ENCODE peak calls at places on chromosomes 4 and X, in six cellular contexts. One of them, this sample, is unnamed.

GRCh38 chr4:7067147-7067522 is 729 bp downstream of the GRPEL1 start:
- DNase-seq in spleen: peak; percentile 94
- DNase-seq in psoas muscle: peak; percentile 69
- DNase-seq in Caco-2: peak; percentile 44
- DNase-seq in body of pancreas: no peak
- DNase-seq in A549: peak; percentile 12
- DNase-seq in this sample: peak; percentile 72

GRCh38 chr4:83889802-83890201 is 353.9 kb downstream of the GPAT3 start:
- DNase-seq in spleen: no peak
- DNase-seq in psoas muscle: no peak
- DNase-seq in Caco-2: no peak
- DNase-seq in body of pancreas: no peak
- DNase-seq in A549: peak; percentile 45
- DNase-seq in this sample: no peak

GRCh38 chrX:22748093-22748999 is 251.4 kb upstream of the DDX53 start:
- DNase-seq in spleen: no peak
- DNase-seq in psoas muscle: no peak
- DNase-seq in Caco-2: peak; percentile 54
- DNase-seq in body of pancreas: peak; percentile 55
- DNase-seq in A549: peak; percentile 38
- DNase-seq in this sample: peak; percentile 27

GRCh38 chrX:140274761-140275525 is 229.9 kb downstream of the SOX3 start:
- DNase-seq in spleen: no peak
- DNase-seq in psoas muscle: no peak
- DNase-seq in Caco-2: no peak
- DNase-seq in body of pancreas: no peak
- DNase-seq in A549: no peak
- DNase-seq in this sample: no peak

GRCh38 chr4:7328913-7329638 is 105.7 kb downstream of the PSAPL1 start:
- DNase-seq in spleen: no peak
- DNase-seq in psoas muscle: peak; percentile 38
- DNase-seq in Caco-2: no peak
- DNase-seq in body of pancreas: no peak
- DNase-seq in A549: peak; percentile 73
- DNase-seq in this sample: no peak

GRCh38 chrX:50779694-50780093 is 34.3 kb downstream of the SHROOM4 start:
- DNase-seq in spleen: no peak
- DNase-seq in psoas muscle: no peak
- DNase-seq in Caco-2: no peak
- DNase-seq in body of pancreas: no peak
- DNase-seq in A549: no peak
- DNase-seq in this sample: no peak

GRCh38 chr4:147590249-147590920 is 26.8 kb upstream of the TMEM184C start:
- DNase-seq in spleen: no peak
- DNase-seq in psoas muscle: peak; percentile 23
- DNase-seq in Caco-2: peak; percentile 65
- DNase-seq in body of pancreas: peak; percentile 57
- DNase-seq in A549: peak; percentile 52
- DNase-seq in this sample: peak; percentile 70

GRCh38 chr4:24473309-24473721 is 111.0 kb downstream of the DHX15 start:
- DNase-seq in spleen: no peak
- DNase-seq in psoas muscle: peak; percentile 23
- DNase-seq in Caco-2: peak; percentile 15
- DNase-seq in body of pancreas: peak; percentile 30
- DNase-seq in A549: peak; percentile 45
- DNase-seq in this sample: peak; percentile 38

GRCh38 chr4:30842142-30842541 is 122.0 kb downstream of the PCDH7 start:
- DNase-seq in spleen: no peak
- DNase-seq in psoas muscle: no peak
- DNase-seq in Caco-2: no peak
- DNase-seq in body of pancreas: no peak
- DNase-seq in A549: no peak
- DNase-seq in this sample: no peak

GRCh38 chr4:8738471-8738931 is 133.1 kb downstream of the HMX1 start:
- DNase-seq in spleen: peak; percentile 68
- DNase-seq in psoas muscle: no peak
- DNase-seq in Caco-2: no peak
- DNase-seq in body of pancreas: no peak
- DNase-seq in A549: no peak
- DNase-seq in this sample: no peak

GRCh38 chr4:3834186-3834920 is 68.2 kb downstream of the ADRA2C start:
- DNase-seq in spleen: no peak
- DNase-seq in psoas muscle: no peak
- DNase-seq in Caco-2: no peak
- DNase-seq in body of pancreas: no peak
- DNase-seq in A549: no peak
- DNase-seq in this sample: peak; percentile 5

GRCh38 chrX:151711154-151711553 is 4.7 kb upstream of the FATE1 start:
- DNase-seq in spleen: peak; percentile 46
- DNase-seq in psoas muscle: no peak
- DNase-seq in Caco-2: no peak
- DNase-seq in body of pancreas: no peak
- DNase-seq in A549: no peak
- DNase-seq in this sample: no peak

GRCh38 chrX:151712253-151712652 is 3.6 kb upstream of the FATE1 start:
- DNase-seq in spleen: peak; percentile 51
- DNase-seq in psoas muscle: no peak
- DNase-seq in Caco-2: no peak
- DNase-seq in body of pancreas: no peak
- DNase-seq in A549: no peak
- DNase-seq in this sample: no peak

GRCh38 chrX:151710457-151710856 is 5.4 kb upstream of the FATE1 start:
- DNase-seq in spleen: no peak
- DNase-seq in psoas muscle: no peak
- DNase-seq in Caco-2: no peak
- DNase-seq in body of pancreas: no peak
- DNase-seq in A549: no peak
- DNase-seq in this sample: no peak

GRCh38 chrX:151713859-151714258 is 2.0 kb upstream of the FATE1 start:
- DNase-seq in spleen: no peak
- DNase-seq in psoas muscle: no peak
- DNase-seq in Caco-2: peak; percentile 29
- DNase-seq in body of pancreas: peak; percentile 38
- DNase-seq in A549: peak; percentile 37
- DNase-seq in this sample: no peak

GRCh38 chrX:151711787-151712186 is 4.0 kb upstream of the FATE1 start:
- DNase-seq in spleen: no peak
- DNase-seq in psoas muscle: no peak
- DNase-seq in Caco-2: no peak
- DNase-seq in body of pancreas: no peak
- DNase-seq in A549: no peak
- DNase-seq in this sample: no peak
- H3K9me3 ChIP-seq in spleen: no peaks in the 10 kb centered on the region
- H3K9me3 ChIP-seq in psoas muscle: no peaks in the 10 kb centered on the region
- H3K9me3 ChIP-seq in Caco-2: no peaks in the 10 kb centered on the region
- H3K9me3 ChIP-seq in body of pancreas: no peaks in the 10 kb centered on the region
- H3K9me3 ChIP-seq in A549: no peaks in the 10 kb centered on the region
- H3K9me3 ChIP-seq in this sample: no peaks in the 10 kb centered on the region

DNA sequence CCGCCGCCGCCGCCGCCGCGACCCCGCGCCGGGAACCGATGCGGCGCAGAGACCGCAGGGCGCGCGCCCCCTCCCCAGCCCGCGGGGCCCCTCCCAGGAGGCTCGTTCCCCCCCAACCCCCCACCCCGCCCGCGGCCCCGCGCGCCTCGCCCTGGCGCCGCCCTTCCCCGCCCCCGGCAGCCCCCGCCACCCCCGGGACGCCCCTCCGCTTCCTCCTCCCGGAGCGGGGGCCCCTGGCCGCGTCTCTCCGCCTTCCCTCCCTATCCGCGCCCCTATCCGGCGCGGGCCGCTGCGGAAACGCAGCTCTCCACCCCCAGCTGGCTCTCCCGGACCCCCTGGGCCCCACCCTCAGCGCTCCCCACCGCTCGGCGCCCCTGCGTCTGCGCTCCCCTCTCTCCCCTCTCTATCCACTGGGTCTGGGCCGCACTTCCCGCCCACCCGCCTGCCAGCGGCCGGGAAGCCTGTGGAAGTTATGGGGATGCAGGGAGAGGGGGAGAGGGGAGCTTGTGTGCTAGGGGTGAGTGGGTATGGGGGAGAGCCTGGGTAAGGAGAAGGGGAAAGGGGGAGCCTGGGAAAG is at the start of gene TMEM271:
- DNase-seq in spleen: peak; percentile 48
- DNase-seq in psoas muscle: no peak
- DNase-seq in Caco-2: no peak
- DNase-seq in body of pancreas: no peak
- DNase-seq in A549: no peak
- DNase-seq in this sample: no peak
- H3K9me3 ChIP-seq in spleen: no peaks in the 10 kb centered on the region
- H3K9me3 ChIP-seq in psoas muscle: no peaks in the 10 kb centered on the region
- H3K9me3 ChIP-seq in Caco-2: no peaks in the 10 kb centered on the region
- H3K9me3 ChIP-seq in body of pancreas: no peaks in the 10 kb centered on the region
- H3K9me3 ChIP-seq in A549: no peaks in the 10 kb centered on the region
- H3K9me3 ChIP-seq in this sample: no peaks in the 10 kb centered on the region

GRCh38 chrX:155779831-155780230 is 101.3 kb upstream of the VAMP7 start:
- DNase-seq in spleen: no peak
- DNase-seq in psoas muscle: no peak
- DNase-seq in Caco-2: peak; percentile 4
- DNase-seq in body of pancreas: no peak
- DNase-seq in A549: no peak
- DNase-seq in this sample: no peak

GRCh38 chrX:155774387-155774786 is 106.8 kb upstream of the VAMP7 start:
- DNase-seq in spleen: no peak
- DNase-seq in psoas muscle: no peak
- DNase-seq in Caco-2: no peak
- DNase-seq in body of pancreas: no peak
- DNase-seq in A549: no peak
- DNase-seq in this sample: no peak

GRCh38 chrX:155778844-155779553 is 102.1 kb upstream of the VAMP7 start:
- DNase-seq in spleen: no peak
- DNase-seq in psoas muscle: no peak
- DNase-seq in Caco-2: peak; percentile 4
- DNase-seq in body of pancreas: no peak
- DNase-seq in A549: no peak
- DNase-seq in this sample: no peak
- H3K9me3 ChIP-seq in spleen: no peaks in the 10 kb centered on the region
- H3K9me3 ChIP-seq in psoas muscle: no peaks in the 10 kb centered on the region
- H3K9me3 ChIP-seq in Caco-2: no peaks in the 10 kb centered on the region
- H3K9me3 ChIP-seq in body of pancreas: no peaks in the 10 kb centered on the region
- H3K9me3 ChIP-seq in A549: no peaks in the 10 kb centered on the region
- H3K9me3 ChIP-seq in this sample: no peaks in the 10 kb centered on the region

DNA sequence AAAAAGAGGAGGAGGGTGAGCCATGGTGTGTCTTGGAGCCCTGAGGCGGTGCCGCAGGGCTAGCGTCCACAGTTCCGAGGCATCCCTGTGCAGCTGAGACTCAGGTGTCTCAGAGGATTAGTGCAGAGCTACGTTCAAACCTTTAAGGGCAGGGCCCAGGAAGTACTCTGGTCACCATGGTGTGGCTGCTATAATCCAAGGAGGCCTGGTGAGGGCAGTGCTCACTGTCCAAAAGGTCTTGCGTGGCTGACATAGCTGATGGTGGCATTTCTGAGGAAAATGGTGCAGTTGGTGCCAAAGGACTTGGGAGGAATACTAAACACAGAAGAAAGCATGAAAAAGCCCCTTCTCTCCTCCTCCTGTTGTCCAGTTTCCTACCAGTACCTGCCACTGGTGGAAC is 146.9 kb downstream of the DCHS2 start:
- DNase-seq in spleen: no peak
- DNase-seq in psoas muscle: no peak
- DNase-seq in Caco-2: peak; percentile 7
- DNase-seq in body of pancreas: no peak
- DNase-seq in A549: peak; percentile 3
- DNase-seq in this sample: no peak
- H3K9me3 ChIP-seq in spleen: no peaks in the 10 kb centered on the region
- H3K9me3 ChIP-seq in psoas muscle: no peaks in the 10 kb centered on the region
- H3K9me3 ChIP-seq in Caco-2: no peaks in the 10 kb centered on the region
- H3K9me3 ChIP-seq in body of pancreas: no peaks in the 10 kb centered on the region
- H3K9me3 ChIP-seq in A549: no peaks in the 10 kb centered on the region
- H3K9me3 ChIP-seq in this sample: no peaks in the 10 kb centered on the region

GRCh38 chrX:2715066-2715600 is 24.0 kb downstream of the CD99 start:
- DNase-seq in spleen: no peak
- DNase-seq in psoas muscle: no peak
- DNase-seq in Caco-2: peak; percentile 75
- DNase-seq in body of pancreas: no peak
- DNase-seq in A549: no peak
- DNase-seq in this sample: no peak
- H3K9me3 ChIP-seq in spleen: no peaks in the 10 kb centered on the region
- H3K9me3 ChIP-seq in psoas muscle: no peaks in the 10 kb centered on the region
- H3K9me3 ChIP-seq in Caco-2: no peaks in the 10 kb centered on the region
- H3K9me3 ChIP-seq in body of pancreas: no peaks in the 10 kb centered on the region
- H3K9me3 ChIP-seq in A549: no peaks in the 10 kb centered on the region
- H3K9me3 ChIP-seq in this sample: no peaks in the 10 kb centered on the region

DNA sequence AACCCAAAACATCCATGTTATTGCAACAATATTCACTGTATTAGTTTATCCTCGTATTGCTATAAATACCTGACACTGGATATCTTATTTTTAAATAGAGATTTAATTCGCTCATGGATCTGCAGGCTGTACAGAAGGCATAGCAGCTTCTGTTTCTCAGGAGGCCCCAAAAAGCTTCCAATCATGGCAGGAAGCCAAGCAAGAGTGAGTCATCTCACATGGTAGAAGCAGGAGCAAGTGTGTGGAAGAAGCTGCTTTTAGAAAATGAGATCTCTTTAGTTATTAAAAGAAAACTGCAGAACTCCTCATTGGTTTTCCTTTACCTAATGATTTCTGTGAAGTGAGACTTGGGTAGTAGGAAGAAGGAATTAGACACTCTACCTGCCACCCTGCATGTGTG is 16.4 kb downstream of the ZNF732 start:
- DNase-seq in spleen: no peak
- DNase-seq in psoas muscle: no peak
- DNase-seq in Caco-2: no peak
- DNase-seq in body of pancreas: no peak
- DNase-seq in A549: no peak
- DNase-seq in this sample: no peak
- H3K9me3 ChIP-seq in spleen: peaks cover 99% of the 10 kb centered on the region
- H3K9me3 ChIP-seq in psoas muscle: peaks cover 19% of the 10 kb centered on the region
- H3K9me3 ChIP-seq in Caco-2: peaks cover 7% of the 10 kb centered on the region
- H3K9me3 ChIP-seq in body of pancreas: no peaks in the 10 kb centered on the region
- H3K9me3 ChIP-seq in A549: peaks cover 5% of the 10 kb centered on the region
- H3K9me3 ChIP-seq in this sample: peaks cover 46% of the 10 kb centered on the region

DNA sequence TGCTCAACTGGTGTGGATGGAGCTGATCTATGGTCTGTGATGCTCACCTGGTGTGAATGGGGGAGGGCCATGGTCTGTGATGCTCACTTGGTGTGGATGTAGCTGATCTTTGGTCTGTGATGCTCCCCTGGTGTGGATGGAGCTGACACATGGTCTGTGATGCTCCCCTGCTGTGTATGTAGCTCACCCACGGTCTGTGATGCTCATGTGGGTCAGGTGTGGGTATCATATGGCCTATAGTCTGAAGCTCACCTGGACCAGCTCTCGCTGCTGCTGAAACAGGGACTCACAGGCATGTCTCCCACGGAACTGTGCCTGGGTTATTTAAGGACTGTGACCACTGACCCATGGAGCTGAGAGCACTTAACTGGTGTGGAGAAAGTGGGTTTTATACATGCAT is 109.7 kb downstream of the CRLF2 start:
- DNase-seq in spleen: peak; percentile 16
- DNase-seq in psoas muscle: no peak
- DNase-seq in Caco-2: no peak
- DNase-seq in body of pancreas: no peak
- DNase-seq in A549: no peak
- DNase-seq in this sample: no peak
- H3K9me3 ChIP-seq in spleen: peaks cover under 1% of the 10 kb centered on the region
- H3K9me3 ChIP-seq in psoas muscle: no peaks in the 10 kb centered on the region
- H3K9me3 ChIP-seq in Caco-2: no peaks in the 10 kb centered on the region
- H3K9me3 ChIP-seq in body of pancreas: no peaks in the 10 kb centered on the region
- H3K9me3 ChIP-seq in A549: peaks cover 2% of the 10 kb centered on the region
- H3K9me3 ChIP-seq in this sample: peaks cover 7% of the 10 kb centered on the region